ENCODE peak calls at places on chromosome 4, in eight cellular contexts. S, D, Q, M, I, K, H and Y are unnamed samples.

GRCh38 chr4:82782626-82783025 is 16.0 kb downstream of the SCD5 start:
- ATAC-seq in H (no peak), S (no peak), D (no peak), K (peak), M (no peak), I (no peak), Q (no peak), Y (no peak)

GRCh38 chr4:151606061-151606460 is 154.7 kb downstream of the GATB start:
- ATAC-seq in Q (no peak), H (no peak), D (no peak), I (no peak), M (peak), S (no peak), K (no peak), Y (no peak)

GRCh38 chr4:173038192-173038896 is 130.3 kb upstream of the GALNT7 start:
- ATAC-seq in M (no peak), S (no peak), K (no peak), Q (no peak), H (no peak), I (peak), D (no peak), Y (no peak)

GRCh38 chr4:183396187-183396738 is 48.2 kb upstream of the CDKN2AIP start:
- ATAC-seq in K (no peak), D (no peak), H (no peak), Q (no peak), S (no peak), I (no peak), M (no peak), Y (no peak)

GRCh38 chr4:1192493-1193205 is 20.3 kb upstream of the SPON2 start:
- ATAC-seq in M (peak), K (peak), S (peak), I (peak), Q (no peak), H (peak), D (no peak), Y (no peak)

GRCh38 chr4:95701500-95701899 is 138.4 kb upstream of the PDHA2 start:
- ATAC-seq in I (peak), D (no peak), K (no peak), H (peak), S (peak), Q (no peak), M (peak), Y (no peak)

GRCh38 chr4:176883681-176884418 is 91.1 kb upstream of the VEGFC start:
- ATAC-seq in H (no peak), K (no peak), M (no peak), D (no peak), Q (no peak), I (peak), S (peak), Y (no peak)

GRCh38 chr4:87525636-87526035 is 3.5 kb downstream of the SPARCL1 start:
- ATAC-seq in H (peak), K (no peak), D (no peak), S (peak), Q (no peak), I (no peak), M (peak), Y (no peak)

GRCh38 chr4:105345358-105345757 is 128.5 kb downstream of the PPA2 start:
- ATAC-seq in S (no peak), K (no peak), I (no peak), Q (no peak), D (no peak), M (no peak), H (no peak), Y (no peak)

GRCh38 chr4:67288964-67289363 is 256.3 kb downstream of the CENPC start:
- ATAC-seq in D (no peak), Q (no peak), S (peak), H (no peak), K (no peak), M (no peak), I (no peak), Y (no peak)

GRCh38 chr4:67436742-67437141 is 108.6 kb downstream of the CENPC start:
- ATAC-seq in H (no peak), M (no peak), D (no peak), K (no peak), S (peak), I (no peak), Q (no peak), Y (no peak)

GRCh38 chr4:6546681-6547447 is 28.1 kb upstream of the MAN2B2 start:
- ATAC-seq in I (no peak), M (peak), Q (peak), S (peak), H (no peak), D (peak), K (peak), Y (no peak)

GRCh38 chr4:95085118-95085833 is 327.5 kb downstream of the BMPR1B start:
- ATAC-seq in H (no peak), I (peak), S (no peak), D (peak), K (no peak), Q (no peak), M (no peak), Y (no peak)

GRCh38 chr4:46390353-46391058 is 578 bp upstream of the GABRA2 start:
- ATAC-seq in D (no peak), I (no peak), K (no peak), Q (no peak), M (no peak), S (peak), H (no peak), Y (no peak)

GRCh38 chr4:27129871-27130277 is 269.2 kb downstream of the STIM2 start:
- ATAC-seq in M (no peak), D (no peak), H (no peak), Q (no peak), I (no peak), S (no peak), K (no peak), Y (no peak)

GRCh38 chr4:185933078-185933581 is 121.1 kb upstream of the SORBS2 start:
- ATAC-seq in I (peak), Q (no peak), H (peak), D (no peak), M (peak), S (no peak), K (no peak), Y (no peak)

GRCh38 chr4:30416547-30416946 is 303.6 kb upstream of the PCDH7 start:
- ATAC-seq in S (no peak), K (no peak), M (no peak), H (no peak), Q (no peak), D (no peak), I (no peak), Y (no peak)

GRCh38 chr4:5823542-5824211 is 69.2 kb downstream of the CRMP1 start:
- ATAC-seq in H (no peak), I (no peak), D (no peak), K (no peak), S (no peak), M (no peak), Q (no peak), Y (no peak)

GRCh38 chr4:136241221-136241986 is 1290.9 kb downstream of the PCDH18 start:
- ATAC-seq in Q (no peak), I (no peak), D (no peak), K (no peak), M (no peak), S (no peak), H (no peak), Y (no peak)

GRCh38 chr4:170089743-170090666 is at the start of gene AADAT:
- ATAC-seq in M (peak), K (peak), H (peak), S (peak), D (no peak), Q (no peak), I (peak), Y (no peak)

GRCh38 chr4:80103615-80104014 is 30.6 kb upstream of the ANTXR2 start:
- ATAC-seq in H (no peak), M (no peak), I (no peak), K (no peak), S (no peak), D (no peak), Q (no peak), Y (no peak)

GRCh38 chr4:181952478-181952877 is 290.7 kb upstream of the TENM3 start:
- ATAC-seq in I (no peak), Q (no peak), M (peak), D (no peak), H (peak), S (peak), K (no peak), Y (no peak)

GRCh38 chr4:94536049-94536448 is 84.3 kb downstream of the PDLIM5 start:
- ATAC-seq in M (peak), H (no peak), S (no peak), D (no peak), I (no peak), Q (no peak), K (no peak), Y (no peak)

GRCh38 chr4:48396043-48396442 is 54.7 kb downstream of the SLAIN2 start:
- ATAC-seq in M (no peak), D (no peak), Q (no peak), S (no peak), I (no peak), K (no peak), H (no peak), Y (no peak)

GRCh38 chr4:131044368-131044767 is 1948.4 kb downstream of the C4orf33 start:
- ATAC-seq in S (peak), K (no peak), I (peak), M (no peak), Q (no peak), H (no peak), D (no peak), Y (no peak)

GRCh38 chr4:23775694-23776093 is 114.2 kb downstream of the PPARGC1A start:
- ATAC-seq in Q (no peak), S (no peak), H (no peak), K (no peak), M (peak), D (no peak), I (no peak), Y (no peak)

GRCh38 chr4:53010320-53010719 is 148.2 kb downstream of the RASL11B start:
- ATAC-seq in D (no peak), I (no peak), S (peak), M (peak), H (peak), K (no peak), Q (no peak), Y (no peak)

GRCh38 chr4:15996773-15997172 is 33.8 kb upstream of the FGFBP2 start:
- ATAC-seq in M (peak), H (no peak), S (no peak), K (no peak), D (no peak), I (no peak), Q (no peak), Y (no peak)

GRCh38 chr4:126738926-126739325 is 893.8 kb upstream of the INTU start:
- ATAC-seq in K (no peak), D (no peak), Q (no peak), S (no peak), I (no peak), H (no peak), M (no peak), Y (no peak)

GRCh38 chr4:67762091-67762490 is 7.9 kb upstream of the GNRHR start:
- ATAC-seq in H (no peak), Q (no peak), S (no peak), M (no peak), I (no peak), K (no peak), D (no peak), Y (no peak)

GRCh38 chr4:69754926-69755580 is 5.4 kb downstream of the SULT1B1 start:
- ATAC-seq in Q (no peak), H (no peak), K (no peak), I (no peak), D (no peak), M (no peak), S (peak), Y (no peak)

GRCh38 chr4:69360271-69360670 is 80.0 kb downstream of the UGT2B28 start:
- ATAC-seq in H (no peak), Q (no peak), S (peak), K (no peak), D (no peak), I (no peak), M (no peak), Y (no peak)